ENCODE peak calls at places on chromosomes 2 and 18, in eight cellular contexts. W, S, N, V, M, P, O and E are unnamed samples.

GRCh38 chr2:58494059-58494458 is 252.9 kb upstream of the FANCL start:
- DNase-seq in W (no peak), S (no peak), N (no peak), V (no peak), M (no peak), P (no peak), O (no peak), E (no peak)

GRCh38 chr2:147030966-147031760 is 813.7 kb upstream of the ACVR2A start:
- DNase-seq in W (no peak), S (no peak), N (no peak), V (no peak), M (no peak), P (no peak), O (no peak), E (no peak)

GRCh38 chr2:212311807-212312404 is 226.7 kb downstream of the ERBB4 start:
- DNase-seq in W (no peak), S (no peak), N (no peak), V (no peak), M (no peak), P (no peak), O (no peak), E (no peak)

GRCh38 chr18:70422061-70422965 is 133.5 kb downstream of the SOCS6 start:
- DNase-seq in W (peak; percentile 68), S (peak; percentile 96), N (no peak), V (peak; percentile 80), M (peak; percentile 84), P (peak; percentile 67), O (peak; percentile 82), E (no peak)

GRCh38 chr2:197292614-197293013 is 18.0 kb downstream of the ANKRD44 start:
- DNase-seq in W (no peak), S (no peak), N (no peak), V (no peak), M (no peak), P (no peak), O (no peak), E (no peak)

GRCh38 chr2:126850951-126851350 is 47.7 kb upstream of the TEX51 start:
- DNase-seq in W (no peak), S (no peak), N (no peak), V (no peak), M (no peak), P (no peak), O (no peak), E (peak; percentile 78)

GRCh38 chr18:45839415-45840395 is 14.2 kb downstream of the SIGLEC15 start:
- DNase-seq in W (no peak), S (peak; percentile 63), N (peak; percentile 13), V (peak; percentile 67), M (no peak), P (no peak), O (no peak), E (no peak)

GRCh38 chr2:138974651-138975050 is 194.5 kb upstream of the NXPH2 start:
- DNase-seq in W (no peak), S (no peak), N (no peak), V (no peak), M (no peak), P (no peak), O (no peak), E (no peak)

GRCh38 chr2:241702405-241703127 is 727 bp downstream of the ING5 start:
- DNase-seq in W (peak; percentile 88), S (peak; percentile 84), N (peak; percentile 73), V (peak; percentile 83), M (peak; percentile 94), P (peak; percentile 22), O (peak; percentile 90), E (peak; percentile 95)

GRCh38 chr2:25894135-25894830 is 16.0 kb upstream of the ASXL2 start:
- DNase-seq in W (peak; percentile 29), S (no peak), N (no peak), V (peak; percentile 32), M (peak; percentile 69), P (no peak), O (no peak), E (no peak)

GRCh38 chr18:9571546-9571945 is 42.8 kb downstream of the PPP4R1 start:
- DNase-seq in W (no peak), S (no peak), N (no peak), V (no peak), M (no peak), P (no peak), O (no peak), E (no peak)

GRCh38 chr18:9577361-9577760 is 37.0 kb downstream of the PPP4R1 start:
- DNase-seq in W (no peak), S (peak; percentile 9), N (no peak), V (no peak), M (no peak), P (no peak), O (no peak), E (no peak)

GRCh38 chr18:9578306-9578705 is 36.1 kb downstream of the PPP4R1 start:
- DNase-seq in W (no peak), S (no peak), N (no peak), V (no peak), M (no peak), P (no peak), O (no peak), E (no peak)

GRCh38 chr18:9574473-9575115 is 39.8 kb downstream of the PPP4R1 start:
- DNase-seq in W (no peak), S (no peak), N (no peak), V (no peak), M (no peak), P (no peak), O (no peak), E (no peak)

GRCh38 chr18:9575558-9575957 is 38.8 kb downstream of the PPP4R1 start:
- DNase-seq in W (peak; percentile 82), S (peak; percentile 95), N (peak; percentile 76), V (peak; percentile 85), M (peak; percentile 91), P (peak; percentile 94), O (peak; percentile 76), E (no peak)
- TF ChIP-seq EP300 in W (no peak), S (no peak), N (peak; percentile 48), V (no peak), M (no peak), P (no peak), O (no peak), E (no peak)

GRCh38 chr18:54739476-54739875 is 88.8 kb upstream of the RAB27B start:
- DNase-seq in W (no peak), S (no peak), N (no peak), V (no peak), M (no peak), P (no peak), O (no peak), E (no peak)

GRCh38 chr18:54737986-54738385 is 90.3 kb upstream of the RAB27B start:
- DNase-seq in W (no peak), S (peak; percentile 58), N (no peak), V (no peak), M (no peak), P (no peak), O (no peak), E (no peak)

GRCh38 chr18:54736981-54737380 is 91.3 kb upstream of the RAB27B start:
- DNase-seq in W (no peak), S (peak; percentile 78), N (no peak), V (no peak), M (no peak), P (no peak), O (no peak), E (no peak)

GRCh38 chr18:54734059-54734458 is 94.2 kb upstream of the RAB27B start:
- DNase-seq in W (no peak), S (peak; percentile 69), N (peak; percentile 6), V (no peak), M (no peak), P (no peak), O (no peak), E (no peak)
- TF ChIP-seq EP300 in W (no peak), S (no peak), N (no peak), V (no peak), M (no peak), P (no peak), O (no peak), E (no peak)

DNA sequence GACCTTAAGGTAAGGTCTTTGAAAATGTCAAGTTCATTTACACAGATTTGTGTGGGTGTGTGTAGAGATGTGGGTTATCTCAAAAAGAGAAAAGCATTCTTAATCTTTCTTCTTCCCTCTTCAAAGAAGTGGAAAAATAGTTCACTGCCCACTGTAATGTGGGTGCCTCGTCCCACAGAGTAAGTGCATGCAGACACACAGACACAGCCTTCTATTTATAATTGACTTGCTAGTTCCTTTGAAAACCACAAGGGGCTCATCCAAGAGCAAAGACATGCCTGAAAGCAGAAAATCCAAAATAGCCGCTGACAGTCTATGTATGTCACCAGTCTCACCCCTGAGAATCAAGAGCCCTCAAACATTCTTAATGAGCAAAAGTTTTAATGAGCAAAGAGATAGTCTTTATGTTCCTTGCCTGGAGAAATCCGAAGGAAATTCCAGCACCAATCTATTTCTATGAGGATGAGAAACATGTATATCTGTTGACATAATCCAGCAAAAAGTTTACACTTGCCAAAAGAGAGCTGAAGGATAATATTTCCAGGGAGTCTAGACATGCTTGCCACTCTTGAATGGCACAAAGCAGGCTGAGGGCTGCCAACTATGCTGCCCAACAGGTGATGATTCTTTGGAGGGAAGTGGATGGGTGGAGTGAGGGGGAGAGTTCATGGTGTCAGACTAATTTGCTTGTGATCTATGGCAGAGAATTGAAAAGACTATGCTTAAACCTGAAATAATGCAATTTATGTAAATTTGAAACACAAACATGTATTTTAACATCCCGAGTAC is 93.9 kb downstream of the ACVR1 start:
- DNase-seq in W (no peak), S (peak; percentile 16), N (no peak), V (no peak), M (no peak), P (no peak), O (no peak), E (no peak)
- TF ChIP-seq EP300 in W (no peak), S (no peak), N (no peak), V (no peak), M (no peak), P (no peak), O (no peak), E (no peak)

GRCh38 chr18:23142285-23142929 is 7.1 kb downstream of the CABLES1 start:
- DNase-seq in W (no peak), S (no peak), N (no peak), V (no peak), M (no peak), P (no peak), O (no peak), E (no peak)
- TF ChIP-seq EP300 in W (no peak), S (no peak), N (no peak), V (no peak), M (no peak), P (no peak), O (no peak), E (no peak)

GRCh38 chr2:64905338-64906024 is 83.7 kb upstream of the SLC1A4 start:
- DNase-seq in W (peak; percentile 46), S (no peak), N (no peak), V (peak; percentile 51), M (no peak), P (no peak), O (peak; percentile 49), E (no peak)
- TF ChIP-seq EP300 in W (no peak), S (no peak), N (no peak), V (no peak), M (no peak), P (no peak), O (no peak), E (no peak)

DNA sequence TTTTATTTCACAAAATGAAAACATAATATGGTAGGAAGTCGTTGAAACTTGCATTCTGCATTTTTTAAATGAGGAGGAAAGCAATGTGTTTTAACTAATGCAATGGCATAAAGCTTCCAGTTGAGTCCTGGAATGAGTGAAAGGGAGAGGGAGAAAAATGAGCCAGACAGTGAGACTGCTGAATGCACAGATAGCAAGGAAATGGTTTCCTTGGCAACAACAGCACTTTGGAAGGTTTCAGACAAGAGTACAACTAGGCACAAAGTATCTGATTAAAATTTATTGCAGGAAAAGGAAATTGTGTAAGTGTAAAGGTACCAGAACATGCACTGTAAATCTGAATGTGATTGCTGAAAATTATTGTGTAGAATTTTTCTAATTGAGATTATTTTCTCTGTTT is 320.1 kb upstream of the KYNU start:
- DNase-seq in W (no peak), S (no peak), N (no peak), V (no peak), M (no peak), P (no peak), O (no peak), E (no peak)
- TF ChIP-seq EP300 in W (no peak), S (no peak), N (no peak), V (no peak), M (no peak), P (no peak), O (no peak), E (no peak)